ENCODE peak calls at places on chromosome 14, in five cellular contexts. T is gastrocnemius medialis, P is substantia nigra, E is H1, H is heart left ventricle. C is an unnamed sample.
A peak's percentile ranks its signal among the peaks of the same experiment; 100 is the strongest.

GRCh38 chr14:64507376-64508156 is 3.0 kb downstream of the ZBTB1 start:
- DNase-seq in T (peak; percentile 35), P (no peak), E (no peak), H (no peak), C (peak; percentile 54)

GRCh38 chr14:92121207-92121669 is 268 bp downstream of the NDUFB1 start:
- DNase-seq in T (peak; percentile 33), P (peak; percentile 60), E (no peak), H (peak; percentile 56), C (no peak)

GRCh38 chr14:37168721-37169120 is 3.7 kb downstream of the SLC25A21 start:
- DNase-seq in T (no peak), P (no peak), E (no peak), H (no peak), C (no peak)

GRCh38 chr14:42624980-42625761 is 1018.5 kb downstream of the LRFN5 start:
- DNase-seq in T (no peak), P (no peak), E (no peak), H (no peak), C (no peak)

GRCh38 chr14:62956413-62956812 is 88.8 kb downstream of the KCNH5 start:
- DNase-seq in T (no peak), P (no peak), E (no peak), H (no peak), C (no peak)

GRCh38 chr14:77131871-77132486 is 9.6 kb downstream of the ZDHHC22 start:
- DNase-seq in T (no peak), P (no peak), E (no peak), H (no peak), C (no peak)

GRCh38 chr14:95564060-95564459 is 29.2 kb downstream of the GLRX5 start:
- DNase-seq in T (peak; percentile 4), P (no peak), E (no peak), H (no peak), C (no peak)

GRCh38 chr14:61504841-61505340 is 183.5 kb downstream of the PRKCH start:
- DNase-seq in T (no peak), P (no peak), E (no peak), H (no peak), C (no peak)

GRCh38 chr14:70943838-70944237 is 36.6 kb downstream of the PCNX1 start:
- DNase-seq in T (no peak), P (no peak), E (no peak), H (no peak), C (no peak)

GRCh38 chr14:26414103-26414502 is 183.7 kb downstream of the NOVA1 start:
- DNase-seq in T (no peak), P (no peak), E (no peak), H (no peak), C (no peak)

GRCh38 chr14:73909681-73910080 is 23.0 kb downstream of the ZNF410 start:
- DNase-seq in T (no peak), P (no peak), E (no peak), H (no peak), C (no peak)

GRCh38 chr14:73916324-73916723 is 29.7 kb downstream of the ZNF410 start:
- DNase-seq in T (no peak), P (no peak), E (no peak), H (no peak), C (no peak)

DNA sequence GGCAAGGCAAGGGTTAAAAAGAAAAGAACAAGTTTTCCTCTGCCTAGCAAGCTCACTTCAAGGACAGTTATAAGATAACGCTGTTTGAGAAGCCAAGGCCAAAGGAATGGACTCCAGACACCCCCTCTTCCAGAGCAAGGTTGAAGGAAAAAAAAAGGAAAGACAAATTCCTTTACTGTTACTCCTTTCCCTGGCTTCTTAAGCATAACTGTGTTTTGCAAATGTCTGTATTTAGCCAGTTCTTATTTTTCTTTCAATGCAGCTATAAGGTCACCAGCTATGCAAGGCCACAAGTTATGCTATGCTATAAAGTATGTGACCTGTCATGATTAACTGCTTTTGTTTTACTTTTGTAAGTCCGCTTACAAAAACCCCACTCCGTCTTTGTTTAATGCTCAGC is 26.6 kb downstream of the ZNF410 start:
- DNase-seq in T (no peak), P (no peak), E (no peak), H (no peak), C (no peak)
- H3K27ac ChIP-seq in T (no peak overlapping the region), P (no peak overlapping the region), E (no peak overlapping the region), H (no peak overlapping the region), C (no peak overlapping the region)

GRCh38 chr14:33364536-33364935 is 425.9 kb downstream of the NPAS3 start:
- DNase-seq in T (no peak), P (peak; percentile 51), E (no peak), H (no peak), C (no peak)
- H3K27ac ChIP-seq in T (no peak overlapping the region), P (no peak overlapping the region), E (no peak overlapping the region), H (no peak overlapping the region), C (no peak overlapping the region)

GRCh38 chr14:105011312-105011990 is 9.4 kb downstream of the CDCA4 start:
- DNase-seq in T (no peak), P (no peak), E (no peak), H (no peak), C (no peak)
- H3K27ac ChIP-seq in T (no peak overlapping the region), P (no peak overlapping the region), E (no peak overlapping the region), H (no peak overlapping the region), C (no peak overlapping the region)

GRCh38 chr14:89291351-89291940 is 125.6 kb downstream of the FOXN3 start:
- DNase-seq in T (no peak), P (no peak), E (no peak), H (no peak), C (no peak)
- H3K27ac ChIP-seq in T (no peak overlapping the region), P (no peak overlapping the region), E (no peak overlapping the region), H (no peak overlapping the region), C (no peak overlapping the region)

GRCh38 chr14:56745091-56745490 is 65.2 kb downstream of the OTX2 start:
- DNase-seq in T (no peak), P (no peak), E (no peak), H (no peak), C (no peak)

GRCh38 chr14:56742391-56742790 is 67.9 kb downstream of the OTX2 start:
- DNase-seq in T (no peak), P (no peak), E (no peak), H (no peak), C (no peak)

GRCh38 chr14:56738020-56738419 is 72.3 kb downstream of the OTX2 start:
- DNase-seq in T (no peak), P (no peak), E (peak; percentile 16), H (no peak), C (no peak)

GRCh38 chr14:56741325-56741724 is 69.0 kb downstream of the OTX2 start:
- DNase-seq in T (no peak), P (no peak), E (no peak), H (no peak), C (no peak)
- H3K27ac ChIP-seq in T (no peak overlapping the region), P (no peak overlapping the region), E (no peak overlapping the region), H (no peak overlapping the region), C (no peak overlapping the region)

GRCh38 chr14:90571149-90571548 is 174.3 kb downstream of the CALM1 start:
- DNase-seq in T (no peak), P (no peak), E (no peak), H (no peak), C (no peak)

GRCh38 chr14:90570463-90570860 is 173.6 kb downstream of the CALM1 start:
- DNase-seq in T (no peak), P (no peak), E (no peak), H (no peak), C (no peak)

GRCh38 chr14:90574640-90575131 is 177.9 kb downstream of the CALM1 start:
- DNase-seq in T (peak; percentile 27), P (no peak), E (no peak), H (peak; percentile 55), C (no peak)

GRCh38 chr14:90573385-90574105 is 176.7 kb downstream of the CALM1 start:
- DNase-seq in T (no peak), P (no peak), E (no peak), H (no peak), C (no peak)

GRCh38 chr14:90572461-90573150 is 175.8 kb downstream of the CALM1 start:
- DNase-seq in T (no peak), P (no peak), E (no peak), H (no peak), C (no peak)
- H3K27ac ChIP-seq in T (peak overlapping the region; percentile 68), P (peak overlapping the region; percentile 46), E (no peak overlapping the region), H (peak overlapping the region; percentile 79), C (no peak overlapping the region)